ENCODE peak calls at places on chromosome 2, in seven cellular contexts. P, C, R, I, U, F and N are unnamed samples.

GRCh38 chr2:200442471-200442870 is 67.4 kb downstream of the KCTD18 start:
- DNase-seq in F (no peak), P (peak), C (no peak), U (peak), R (no peak), I (no peak), N (no peak)

GRCh38 chr2:239078128-239078924 is 230.4 kb downstream of the TWIST2 start:
- DNase-seq in I (no peak), U (no peak), P (no peak), C (no peak), R (no peak), F (no peak), N (no peak)

GRCh38 chr2:38073211-38074005 is 2.5 kb downstream of the CYP1B1 start:
- DNase-seq in I (no peak), R (no peak), C (peak), F (no peak), P (no peak), U (no peak), N (no peak)

GRCh38 chr2:152483276-152483996 is 148.5 kb downstream of the FMNL2 start:
- DNase-seq in I (no peak), F (no peak), P (no peak), C (no peak), R (no peak), U (peak), N (no peak)

GRCh38 chr2:7795358-7796199 is 878.4 kb downstream of the RNF144A start:
- DNase-seq in P (no peak), R (peak), I (no peak), U (peak), C (no peak), F (peak), N (no peak)

GRCh38 chr2:206463685-206464084 is 20.4 kb downstream of the ADAM23 start:
- DNase-seq in C (no peak), I (no peak), U (no peak), P (no peak), R (no peak), F (no peak), N (no peak)

GRCh38 chr2:183812091-183812490 is 687.8 kb downstream of the NUP35 start:
- DNase-seq in C (no peak), F (no peak), U (no peak), R (no peak), P (no peak), I (no peak), N (no peak)

GRCh38 chr2:159089543-159089942 is 121.1 kb downstream of the TANC1 start:
- DNase-seq in P (no peak), R (no peak), I (no peak), F (no peak), C (no peak), U (no peak), N (no peak)

GRCh38 chr2:241933175-241933911 is 63.8 kb downstream of the RTP5 start:
- DNase-seq in F (no peak), I (no peak), P (no peak), U (peak), R (peak), C (peak), N (no peak)

GRCh38 chr2:37388074-37388473 is 43.6 kb downstream of the QPCT start:
- DNase-seq in C (no peak), R (no peak), F (no peak), P (no peak), I (no peak), U (peak), N (peak)

GRCh38 chr2:208142255-208142924 is 3.6 kb downstream of the CRYGB start:
- DNase-seq in I (no peak), U (peak), R (no peak), C (no peak), F (no peak), P (no peak), N (no peak)

GRCh38 chr2:30422437-30422805 is 24.6 kb upstream of the LCLAT1 start:
- DNase-seq in I (peak), P (no peak), U (peak), F (peak), C (no peak), R (peak), N (no peak)

GRCh38 chr2:181106789-181107418 is 126.5 kb downstream of the UBE2E3 start:
- DNase-seq in U (peak), I (no peak), C (no peak), R (peak), F (peak), P (peak), N (peak)

GRCh38 chr2:174442546-174443510 is 44.0 kb downstream of the GPR155 start:
- DNase-seq in R (no peak), P (peak), C (no peak), I (no peak), F (peak), U (peak), N (peak)

GRCh38 chr2:216776076-216776726 is 80.9 kb upstream of the IGFBP5 start:
- DNase-seq in P (no peak), F (no peak), R (no peak), C (no peak), I (no peak), U (no peak), N (no peak)

GRCh38 chr2:27720004-27720551 is 51.4 kb upstream of the MRPL33 start:
- DNase-seq in F (peak), U (peak), C (peak), I (no peak), R (peak), P (peak), N (no peak)